ENCODE peak calls at places on chromosomes 13 and 19, in five cellular contexts. X is ovary, U is fibroblast of lung, A is NCI-H524, L is left cardiac atrium. B is an unnamed sample.

GRCh38 chr19:8240274-8241229 is 31.4 kb downstream of the CERS4 start:
- DNase-seq in U (peak), L (peak), A (peak), X (peak), B (peak)

GRCh38 chr19:11191273-11191755 is 6.0 kb downstream of the KANK2 start:
- DNase-seq in X (peak), A (peak), L (peak), U (peak), B (peak)

GRCh38 chr13:97758317-97758716 is 195.2 kb upstream of the IPO5 start:
- DNase-seq in X (no peak), A (no peak), L (peak), U (peak), B (no peak)

GRCh38 chr19:46818812-46819211 is 30.4 kb upstream of the SLC1A5 start:
- DNase-seq in A (no peak), X (no peak), L (no peak), U (peak), B (no peak)

GRCh38 chr13:46530084-46530935 is 22.7 kb upstream of the LRCH1 start:
- DNase-seq in A (no peak), U (peak), L (no peak), X (no peak), B (no peak)

GRCh38 chr19:50000038-50000890 is 24.9 kb downstream of the VRK3 start:
- DNase-seq in A (no peak), L (no peak), U (no peak), X (no peak), B (no peak)

GRCh38 chr13:113971471-113972231 is 2.2 kb downstream of the C13orf46 start:
- DNase-seq in L (peak), U (no peak), X (peak), A (no peak), B (peak)

GRCh38 chr13:37526710-37527446 is 71.7 kb downstream of the POSTN start:
- DNase-seq in X (no peak), A (no peak), L (no peak), U (peak), B (no peak)

GRCh38 chr13:29522044-29522685 is 73.3 kb downstream of the SLC7A1 start:
- DNase-seq in L (peak), A (no peak), U (peak), X (no peak), B (no peak)

GRCh38 chr13:42174344-42175162 is 97.4 kb upstream of the AKAP11 start:
- DNase-seq in A (no peak), L (no peak), X (no peak), U (peak), B (no peak)

GRCh38 chr19:2983351-2984195 is 6.2 kb downstream of the TLE6 start:
- DNase-seq in X (peak), A (peak), U (peak), L (peak), B (no peak)

GRCh38 chr13:113421673-113422270 is 31.5 kb downstream of the ADPRHL1 start:
- DNase-seq in A (no peak), L (no peak), X (peak), U (peak), B (no peak)

GRCh38 chr19:56987184-56987583 is 132.6 kb upstream of the USP29 start:
- DNase-seq in L (no peak), U (no peak), X (peak), A (no peak), B (no peak)

GRCh38 chr13:31328549-31329229 is 128.9 kb downstream of the B3GLCT start:
- DNase-seq in L (no peak), A (no peak), U (peak), X (no peak), B (no peak)

GRCh38 chr13:18628428-18628827 is 553.2 kb downstream of the TUBA3C start:
- DNase-seq in X (no peak), A (no peak), L (no peak), U (no peak), B (no peak)

GRCh38 chr13:107203146-107203847 is 635.4 kb upstream of the ARGLU1 start:
- DNase-seq in U (peak), L (no peak), A (peak), X (no peak), B (no peak)

GRCh38 chr19:15138427-15138826 is 31.2 kb downstream of the SYDE1 start:
- DNase-seq in L (no peak), A (no peak), U (peak), X (no peak), B (no peak)

GRCh38 chr13:34139660-34140059 is 321.7 kb downstream of the RFC3 start:
- DNase-seq in X (no peak), A (no peak), U (no peak), L (no peak), B (no peak)

GRCh38 chr13:36986462-36987240 is 12.5 kb downstream of the ALG5 start:
- DNase-seq in X (no peak), A (no peak), U (no peak), L (no peak), B (no peak)

GRCh38 chr19:29248332-29248844 is 35.4 kb upstream of the UQCRFS1 start:
- DNase-seq in X (no peak), U (no peak), A (no peak), L (no peak), B (no peak)

GRCh38 chr13:46756977-46757376 is 40.0 kb downstream of the ESD start:
- DNase-seq in X (no peak), U (peak), L (no peak), A (no peak), B (no peak)

GRCh38 chr19:57583521-57584416 is at the start of gene ZIK1:
- DNase-seq in A (peak), L (peak), X (peak), U (peak), B (peak)

GRCh38 chr13:106418556-106418955 is 116.9 kb downstream of the EFNB2 start:
- DNase-seq in U (peak), A (no peak), X (no peak), L (no peak), B (no peak)

GRCh38 chr13:27971776-27972618 is 2.9 kb upstream of the CDX2 start:
- DNase-seq in A (no peak), X (no peak), U (no peak), L (no peak), B (no peak)

B was measured in lower lobe of right lung.